ENCODE peak calls at places on chromosome 1, in seven cellular contexts. E is AG09309; H is activated CD8-positive, alpha-beta memory T cell treated with anti-CD3 and anti-CD28 coated beads, Interleukin-2, amount 50 U/mL, for 48 hours; Q is naive thymus-derived CD8-positive, alpha-beta T cell; M is T-cell; R is esophagus squamous epithelium; U is mammary epithelial cell. B is an unnamed sample.

GRCh38 chr1:196628838-196629237 is 20.6 kb upstream of the KCNT2 start:
- DNase-seq in E (no peak), H (no peak), Q (no peak), M (no peak), R (no peak), U (no peak), B (no peak)

GRCh38 chr1:205229399-205229861 is 1.7 kb downstream of the TMCC2 start:
- DNase-seq in E (no peak), H (peak), Q (peak), M (peak), R (no peak), U (peak), B (peak)

GRCh38 chr1:152426731-152427130 is 12.7 kb upstream of the CRNN start:
- DNase-seq in E (no peak), H (no peak), Q (no peak), M (no peak), R (no peak), U (peak), B (no peak)

GRCh38 chr1:43363283-43363934 is 4.4 kb downstream of the ELOVL1 start:
- DNase-seq in E (no peak), H (no peak), Q (no peak), M (no peak), R (no peak), U (no peak), B (no peak)

GRCh38 chr1:110084226-110085078 is 14.0 kb upstream of the ALX3 start:
- DNase-seq in E (peak), H (peak), Q (no peak), M (no peak), R (no peak), U (no peak), B (no peak)

GRCh38 chr1:162398999-162399580 is 12.8 kb downstream of the SH2D1B start:
- DNase-seq in E (no peak), H (no peak), Q (no peak), M (no peak), R (no peak), U (no peak), B (no peak)

GRCh38 chr1:56903778-56904177 is 49.2 kb downstream of the C8A start:
- DNase-seq in E (no peak), H (no peak), Q (no peak), M (no peak), R (no peak), U (no peak), B (no peak)

GRCh38 chr1:27488523-27489138 is 1.3 kb downstream of the WASF2 start:
- DNase-seq in E (no peak), H (no peak), Q (no peak), M (no peak), R (no peak), U (peak), B (no peak)

GRCh38 chr1:203512830-203513578 is 19.1 kb downstream of the OPTC start:
- DNase-seq in E (peak), H (no peak), Q (no peak), M (peak), R (no peak), U (peak), B (no peak)

GRCh38 chr1:92324784-92325183 is 25.9 kb downstream of the RPAP2 start:
- DNase-seq in E (no peak), H (no peak), Q (no peak), M (no peak), R (no peak), U (no peak), B (no peak)

GRCh38 chr1:10835423-10836421 is 39.3 kb upstream of the CASZ1 start:
- DNase-seq in E (no peak), H (no peak), Q (no peak), M (no peak), R (no peak), U (no peak), B (no peak)

GRCh38 chr1:116325922-116326321 is 47.1 kb upstream of the ATP1A1 start:
- DNase-seq in E (no peak), H (peak), Q (peak), M (peak), R (no peak), U (no peak), B (no peak)

GRCh38 chr1:240998441-240999015 is 358.5 kb downstream of the RGS7 start:
- DNase-seq in E (no peak), H (no peak), Q (no peak), M (no peak), R (no peak), U (no peak), B (no peak)

GRCh38 chr1:180571832-180572636 is 13.3 kb downstream of the OVAAL start:
- DNase-seq in E (no peak), H (peak), Q (no peak), M (no peak), R (no peak), U (peak), B (no peak)

GRCh38 chr1:55955237-55955636 is 624.1 kb downstream of the PLPP3 start:
- DNase-seq in E (peak), H (no peak), Q (no peak), M (no peak), R (no peak), U (peak), B (no peak)

GRCh38 chr1:216600730-216601426 is 122.4 kb downstream of the ESRRG start:
- DNase-seq in E (peak), H (no peak), Q (no peak), M (no peak), R (peak), U (peak), B (no peak)

GRCh38 chr1:232974971-232975370 is 24.6 kb downstream of the NTPCR start:
- DNase-seq in E (no peak), H (no peak), Q (no peak), M (no peak), R (no peak), U (no peak), B (no peak)

GRCh38 chr1:47782414-47783165 is 214.6 kb downstream of the TRABD2B start:
- DNase-seq in E (no peak), H (no peak), Q (no peak), M (no peak), R (no peak), U (no peak), B (no peak)

GRCh38 chr1:39250460-39251240 is 46.2 kb downstream of the MACF1 start:
- DNase-seq in E (no peak), H (no peak), Q (no peak), M (no peak), R (no peak), U (peak), B (no peak)

GRCh38 chr1:48049823-48050539 is 52.8 kb upstream of the TRABD2B start:
- DNase-seq in E (no peak), H (no peak), Q (no peak), M (no peak), R (no peak), U (no peak), B (no peak)

GRCh38 chr1:206466840-206467649 is 3.2 kb upstream of the IKBKE start:
- DNase-seq in E (no peak), H (no peak), Q (no peak), M (peak), R (no peak), U (no peak), B (no peak)

GRCh38 chr1:46517010-46517600 is 27.5 kb downstream of the DMBX1 start:
- DNase-seq in E (no peak), H (no peak), Q (no peak), M (no peak), R (no peak), U (peak), B (no peak)

GRCh38 chr1:211574705-211575104 is 4.3 kb downstream of the SLC30A1 start:
- DNase-seq in E (no peak), H (no peak), Q (no peak), M (no peak), R (no peak), U (no peak), B (no peak)

GRCh38 chr1:111538343-111539035 is 35.1 kb upstream of the ADORA3 start:
- DNase-seq in E (no peak), H (no peak), Q (no peak), M (no peak), R (no peak), U (peak), B (no peak)

GRCh38 chr1:46181343-46182260 is 5.3 kb upstream of the P3R3URF start:
- DNase-seq in E (peak), H (no peak), Q (no peak), M (no peak), R (no peak), U (peak), B (no peak)

GRCh38 chr1:94820918-94821317 is 761 bp downstream of the SLC44A3 start:
- DNase-seq in E (no peak), H (no peak), Q (no peak), M (no peak), R (no peak), U (no peak), B (no peak)

GRCh38 chr1:28882009-28882628 is 32.2 kb upstream of the EPB41 start:
- DNase-seq in E (peak), H (peak), Q (peak), M (peak), R (no peak), U (peak), B (peak)

GRCh38 chr1:230542681-230543080 is 99.6 kb upstream of the COG2 start:
- DNase-seq in E (no peak), H (no peak), Q (no peak), M (no peak), R (no peak), U (no peak), B (no peak)

GRCh38 chr1:229024528-229025119 is 246.3 kb upstream of the RAB4A start:
- DNase-seq in E (peak), H (no peak), Q (no peak), M (no peak), R (no peak), U (peak), B (no peak)

GRCh38 chr1:86788300-86789206 is 84.2 kb downstream of the SH3GLB1 start:
- DNase-seq in E (peak), H (no peak), Q (no peak), M (no peak), R (no peak), U (peak), B (no peak)

GRCh38 chr1:77175230-77175844 is 43.9 kb downstream of the PIGK start:
- DNase-seq in E (no peak), H (no peak), Q (no peak), M (no peak), R (no peak), U (peak), B (no peak)

GRCh38 chr1:184514447-184514846 is 127.6 kb downstream of the C1orf21 start:
- DNase-seq in E (no peak), H (no peak), Q (no peak), M (no peak), R (no peak), U (no peak), B (no peak)

GRCh38 chr1:157460381-157460780 is 91.9 kb downstream of the FCRL5 start:
- DNase-seq in E (no peak), H (no peak), Q (no peak), M (no peak), R (no peak), U (no peak), B (no peak)

GRCh38 chr1:78533536-78533935 is 42.8 kb downstream of the PTGFR start:
- DNase-seq in E (no peak), H (no peak), Q (no peak), M (no peak), R (no peak), U (no peak), B (no peak)

GRCh38 chr1:214588963-214589597 is 13.9 kb upstream of the CENPF start:
- DNase-seq in E (no peak), H (no peak), Q (no peak), M (no peak), R (no peak), U (peak), B (no peak)

GRCh38 chr1:8554956-8555534 is 237.1 kb downstream of the SLC45A1 start:
- DNase-seq in E (no peak), H (no peak), Q (no peak), M (no peak), R (no peak), U (peak), B (no peak)

GRCh38 chr1:94100785-94101612 is 19.9 kb downstream of the ABCA4 start:
- DNase-seq in E (peak), H (no peak), Q (no peak), M (no peak), R (no peak), U (peak), B (no peak)

GRCh38 chr1:110210604-110211502 is 739 bp downstream of the KCNC4 start:
- DNase-seq in E (no peak), H (peak), Q (peak), M (peak), R (no peak), U (peak), B (peak)

GRCh38 chr1:19336543-19336942 is 24.4 kb downstream of the SLC66A1 start:
- DNase-seq in E (no peak), H (peak), Q (no peak), M (no peak), R (no peak), U (peak), B (no peak)

B was measured in B cell.